ENCODE peak calls at places on chromosome 4, in four cellular contexts. J is left cardiac atrium; F is A549; E is stimulated activated CD8-positive, alpha-beta memory T cell treated with anti-CD3 and anti-CD28 coated beads, Interleukin-7, amount 100 ng/mL, for 4 hours. M is an unnamed sample.

GRCh38 chr4:2822461-2823300 is 21.0 kb upstream of the ADD1 start:
- DNase-seq in J (peak), F (no peak), E (no peak), M (no peak)

GRCh38 chr4:105059337-105059736 is 87.3 kb upstream of the TET2 start:
- DNase-seq in J (no peak), F (no peak), E (no peak), M (no peak)

GRCh38 chr4:139630991-139631390 is 34.6 kb upstream of the MGST2 start:
- DNase-seq in J (no peak), F (no peak), E (no peak), M (no peak)

GRCh38 chr4:138614462-138615142 is 372.5 kb upstream of the SLC7A11 start:
- DNase-seq in J (no peak), F (no peak), E (no peak), M (no peak)

GRCh38 chr4:127162741-127163140 is 470.0 kb upstream of the INTU start:
- DNase-seq in J (no peak), F (no peak), E (no peak), M (peak)

GRCh38 chr4:53580301-53580700 is 11.0 kb downstream of the LNX1 start:
- DNase-seq in J (no peak), F (no peak), E (no peak), M (no peak)

GRCh38 chr4:98638661-98639060 is 19.8 kb downstream of the TSPAN5 start:
- DNase-seq in J (no peak), F (no peak), E (no peak), M (no peak)

GRCh38 chr4:4856071-4857000 is 3.1 kb upstream of the MSX1 start:
- DNase-seq in J (no peak), F (no peak), E (no peak), M (no peak)

GRCh38 chr4:71049395-71049794 is 55.9 kb downstream of the DCK start:
- DNase-seq in J (no peak), F (no peak), E (no peak), M (no peak)

GRCh38 chr4:26410385-26411293 is 79.6 kb downstream of the CCKAR start:
- DNase-seq in J (no peak), F (peak), E (no peak), M (peak)

GRCh38 chr4:41321216-41321945 is 64.7 kb downstream of the UCHL1 start:
- DNase-seq in J (no peak), F (no peak), E (no peak), M (no peak)

GRCh38 chr4:12041828-12042227 is 613.1 kb upstream of the HS3ST1 start:
- DNase-seq in J (no peak), F (no peak), E (no peak), M (no peak)

GRCh38 chr4:158782539-158783360 is 13.9 kb downstream of the FNIP2 start:
- DNase-seq in J (no peak), F (no peak), E (no peak), M (no peak)

GRCh38 chr4:104489731-104490095 is 5.0 kb downstream of the CXXC4 start:
- DNase-seq in J (no peak), F (no peak), E (no peak), M (no peak)

GRCh38 chr4:65661469-65661868 is 8.8 kb downstream of the EPHA5 start:
- DNase-seq in J (peak), F (no peak), E (no peak), M (no peak)

GRCh38 chr4:141329174-141329569 is 108.5 kb downstream of the ZNF330 start:
- DNase-seq in J (no peak), F (no peak), E (no peak), M (peak)

GRCh38 chr4:181524455-181524854 is 718.7 kb upstream of the TENM3 start:
- DNase-seq in J (no peak), F (no peak), E (no peak), M (no peak)